ENCODE peak calls at places on chromosomes 5 and 9, in four cellular contexts. X is PC-3, G is stomach, Z is H1. P is an unnamed sample.

GRCh38 chr5:157959355-157959754 is 100.4 kb upstream of the CLINT1 start:
- DNase-seq in X (no peak), G (no peak), Z (no peak), P (no peak)

GRCh38 chr5:149271717-149272558 is at the start of gene AFAP1L1:
- DNase-seq in X (peak; percentile 80), G (peak; percentile 29), Z (no peak), P (peak; percentile 65)

GRCh38 chr5:61167382-61167781 is 5.1 kb upstream of the SMIM15 start:
- DNase-seq in X (peak; percentile 34), G (peak; percentile 32), Z (no peak), P (no peak)

GRCh38 chr5:144820285-144820684 is 649.6 kb downstream of the KCTD16 start:
- DNase-seq in X (no peak), G (no peak), Z (no peak), P (no peak)

GRCh38 chr5:38347040-38347763 is 88.8 kb downstream of the EGFLAM start:
- DNase-seq in X (peak; percentile 20), G (no peak), Z (no peak), P (no peak)

GRCh38 chr5:96320797-96321196 is 112.3 kb downstream of the PCSK1 start:
- DNase-seq in X (peak; percentile 58), G (no peak), Z (no peak), P (no peak)

GRCh38 chr5:23704176-23704855 is 196.9 kb downstream of the PRDM9 start:
- DNase-seq in X (peak; percentile 92), G (no peak), Z (no peak), P (no peak)

GRCh38 chr5:155263381-155263780 is 249.8 kb downstream of the KIF4B start:
- DNase-seq in X (no peak), G (no peak), Z (no peak), P (no peak)

GRCh38 chr9:116365056-116365471 is 211.5 kb downstream of the PAPPA start:
- DNase-seq in X (peak; percentile 66), G (peak; percentile 32), Z (no peak), P (peak; percentile 63)

GRCh38 chr5:173973614-173973969 is 15.4 kb upstream of the C5orf47 start:
- DNase-seq in X (peak; percentile 34), G (peak; percentile 48), Z (no peak), P (no peak)

GRCh38 chr5:113663879-113664278 is 150.4 kb downstream of the YTHDC2 start:
- DNase-seq in X (peak; percentile 69), G (peak; percentile 51), Z (peak; percentile 50), P (peak; percentile 73)

GRCh38 chr9:3436629-3437028 is 89.2 kb downstream of the RFX3 start:
- DNase-seq in X (no peak), G (no peak), Z (no peak), P (no peak)

GRCh38 chr9:75927351-75927750 is 36.9 kb downstream of the PCSK5 start:
- DNase-seq in X (no peak), G (no peak), Z (no peak), P (no peak)

GRCh38 chr9:38277601-38278200 is 114.8 kb upstream of the ALDH1B1 start:
- DNase-seq in X (peak; percentile 9), G (no peak), Z (no peak), P (no peak)

GRCh38 chr9:78620764-78621163 is 323.8 kb downstream of the PSAT1 start:
- DNase-seq in X (peak; percentile 83), G (no peak), Z (no peak), P (no peak)

GRCh38 chr5:109410389-109411174 is 808 bp upstream of the PJA2 start:
- DNase-seq in X (peak; percentile 67), G (peak; percentile 76), Z (no peak), P (peak; percentile 86)

GRCh38 chr9:8429157-8429556 is 629.6 kb upstream of the DMAC1 start:
- DNase-seq in X (no peak), G (no peak), Z (no peak), P (no peak)

GRCh38 chr9:111897831-111898144 is 1.2 kb downstream of the UGCG start:
- DNase-seq in X (peak; percentile 13), G (no peak), Z (no peak), P (no peak)

GRCh38 chr5:76622973-76623596 is at the start of gene F2RL2:
- DNase-seq in X (peak; percentile 43), G (no peak), Z (no peak), P (no peak)

GRCh38 chr5:112685386-112685785 is 52.3 kb upstream of the APC start:
- DNase-seq in X (no peak), G (no peak), Z (no peak), P (no peak)

GRCh38 chr5:146952168-146952567 is 73.6 kb upstream of the PPP2R2B start:
- DNase-seq in X (no peak), G (no peak), Z (no peak), P (no peak)

GRCh38 chr9:127485995-127486394 is 34.7 kb downstream of the LRSAM1 start:
- DNase-seq in X (no peak), G (no peak), Z (no peak), P (no peak)

GRCh38 chr9:114804504-114804903 is 1.3 kb downstream of the TNFSF15 start:
- DNase-seq in X (peak; percentile 94), G (peak; percentile 48), Z (no peak), P (peak; percentile 68)

GRCh38 chr5:159503236-159503635 is 172.9 kb upstream of the IL12B start:
- DNase-seq in X (no peak), G (no peak), Z (no peak), P (no peak)

GRCh38 chr5:171630047-171630669 is 155.5 kb upstream of the SMIM23 start:
- DNase-seq in X (peak; percentile 68), G (peak; percentile 34), Z (no peak), P (no peak)

GRCh38 chr5:13831236-13831810 is 113.2 kb downstream of the DNAH5 start:
- DNase-seq in X (peak; percentile 72), G (no peak), Z (no peak), P (no peak)

GRCh38 chr9:129737479-129738269 is 15.2 kb downstream of the PTGES start:
- DNase-seq in X (peak; percentile 74), G (peak; percentile 92), Z (no peak), P (peak; percentile 83)

GRCh38 chr5:84779206-84779605 is 394.5 kb upstream of the EDIL3 start:
- DNase-seq in X (no peak), G (no peak), Z (no peak), P (no peak)

GRCh38 chr5:8908055-8908683 is 637.7 kb downstream of the SEMA5A start:
- DNase-seq in X (peak; percentile 83), G (no peak), Z (peak; percentile 68), P (no peak)

GRCh38 chr5:1437452-1437851 is 7.8 kb downstream of the SLC6A3 start:
- DNase-seq in X (peak; percentile 35), G (peak; percentile 27), Z (peak; percentile 13), P (no peak)

GRCh38 chr5:33008751-33009418 is 297.8 kb downstream of the NPR3 start:
- DNase-seq in X (peak; percentile 91), G (no peak), Z (peak; percentile 33), P (no peak)

GRCh38 chr9:105264380-105264779 is 19.9 kb downstream of the SLC44A1 start:
- DNase-seq in X (peak; percentile 51), G (no peak), Z (no peak), P (no peak)

GRCh38 chr9:125638646-125639045 is 68.4 kb downstream of the MAPKAP1 start:
- DNase-seq in X (no peak), G (no peak), Z (no peak), P (no peak)

GRCh38 chr5:130035388-130035787 is 131.1 kb downstream of the CHSY3 start:
- DNase-seq in X (no peak), G (no peak), Z (no peak), P (no peak)
- H3K4me1 ChIP-seq in X (no peaks in the 10 kb centered on the region), G (no peaks in the 10 kb centered on the region), Z (peaks cover 2% of the 10 kb centered on the region), P (no peaks in the 10 kb centered on the region)

DNA sequence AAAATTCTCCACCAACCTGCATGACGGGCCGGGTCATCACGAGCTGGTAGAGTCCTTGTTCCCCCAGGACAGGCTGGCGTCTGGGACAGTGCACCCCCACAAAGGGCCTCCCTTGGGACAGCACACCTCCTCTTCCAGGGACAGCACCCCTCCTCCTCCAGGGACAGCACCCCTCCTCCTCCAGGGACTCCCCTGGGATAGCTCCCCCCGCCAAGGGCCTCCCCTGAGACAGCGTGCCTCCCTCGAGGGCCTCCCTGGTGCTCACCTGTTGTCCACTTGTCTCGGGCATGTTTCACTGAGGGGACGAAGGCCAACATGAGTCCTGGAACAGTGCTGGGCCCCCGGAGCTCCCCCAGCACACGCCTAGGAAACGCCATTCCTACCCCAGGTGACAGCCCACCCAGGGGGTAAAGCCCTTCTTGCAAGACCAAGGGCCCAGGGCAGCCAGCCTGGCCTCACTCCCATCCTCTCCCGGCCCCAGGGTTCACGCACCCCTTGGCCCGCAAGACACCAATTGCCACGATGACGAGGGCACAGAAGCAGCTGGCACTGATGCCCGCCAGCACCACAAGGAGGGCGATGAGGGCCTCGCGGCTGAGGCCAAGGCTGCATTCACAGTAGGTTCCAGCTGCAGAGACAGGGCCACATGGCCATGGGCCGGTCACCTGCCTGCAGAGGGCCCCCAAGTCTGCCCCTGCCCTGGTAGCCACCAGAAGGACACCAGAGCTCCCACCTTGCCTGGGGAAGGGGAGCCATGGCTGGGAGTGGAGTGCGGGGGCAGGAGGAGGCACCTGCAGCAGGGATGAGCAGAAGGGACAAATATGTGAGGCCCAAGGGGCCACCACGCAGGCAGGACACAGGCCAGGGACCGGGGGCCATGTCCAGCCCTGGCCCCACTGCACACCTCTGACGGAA is at the start of gene TMEM210:
- DNase-seq in X (no peak), G (no peak), Z (no peak), P (no peak)
- H3K27ac ChIP-seq in X (no peak within 1 kb of the TSS), G (no peak within 1 kb of the TSS), Z (no peak within 1 kb of the TSS), P (no peak within 1 kb of the TSS)

GRCh38 chr5:140570058-140570457 is 5.4 kb downstream of the SLC35A4 start:
- DNase-seq in X (no peak), G (no peak), Z (no peak), P (no peak)

GRCh38 chr5:140570488-140570887 is 5.9 kb downstream of the SLC35A4 start:
- DNase-seq in X (no peak), G (no peak), Z (no peak), P (no peak)

GRCh38 chr5:140567871-140568270 is 3.2 kb downstream of the SLC35A4 start:
- DNase-seq in X (no peak), G (no peak), Z (no peak), P (no peak)

GRCh38 chr5:140568664-140569063 is 4.0 kb downstream of the SLC35A4 start:
- DNase-seq in X (no peak), G (no peak), Z (no peak), P (no peak)

GRCh38 chr5:140569197-140569596 is 4.6 kb downstream of the SLC35A4 start:
- DNase-seq in X (no peak), G (no peak), Z (no peak), P (no peak)
- H3K4me3 ChIP-seq in X (no peak overlapping the region), G (no peak overlapping the region), Z (no peak overlapping the region), P (no peak overlapping the region)

GRCh38 chr9:95595780-95596179 is 79.0 kb upstream of the PTCH1 start:
- DNase-seq in X (no peak), G (no peak), Z (no peak), P (no peak)
- H3K4me1 ChIP-seq in X (no peaks in the 10 kb centered on the region), G (no peaks in the 10 kb centered on the region), Z (no peaks in the 10 kb centered on the region), P (no peaks in the 10 kb centered on the region)

DNA sequence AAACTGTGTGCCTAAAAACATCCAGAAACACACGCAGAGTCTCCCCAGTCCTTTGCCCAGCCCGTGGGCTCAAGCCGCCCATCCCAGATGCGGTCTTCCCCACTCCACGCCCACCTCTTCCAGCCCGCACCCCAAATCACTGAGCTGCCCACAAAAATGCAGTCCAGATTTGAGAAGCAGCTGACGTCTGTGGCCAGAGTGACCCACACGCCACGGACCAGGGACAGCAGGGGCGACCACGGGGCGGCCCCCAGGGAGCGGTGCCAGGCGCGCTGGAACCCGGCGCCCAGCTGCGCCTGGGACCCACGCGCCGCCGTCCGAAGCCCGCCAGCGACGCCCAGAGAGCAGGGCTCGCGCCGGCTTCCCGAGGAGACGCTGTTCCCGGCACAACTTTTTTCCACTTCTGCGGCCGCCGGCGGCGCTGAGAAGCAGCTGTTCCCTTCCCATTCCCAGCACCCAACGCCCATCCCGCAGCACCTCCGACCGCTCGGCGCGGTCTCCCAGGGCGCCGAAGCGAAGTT is 674 bp downstream of the LHFPL2 start:
- DNase-seq in X (peak; percentile 39), G (peak; percentile 60), Z (no peak), P (peak; percentile 69)
- H3K27ac ChIP-seq in X (peak overlapping the region; percentile 70), G (peak overlapping the region; percentile 90), Z (peak overlapping the region; percentile 74), P (peak overlapping the region; percentile 96)

P was measured in adrenal gland.